ENCODE peak calls at places on chromosomes 3 and 15, in seven cellular contexts. A is anterior cingulate cortex, U is NCI-H524 treated with DMSO at 0.1 percent for 48 hours, J is testis, F is ecto neural progenitor cell, K is activated B cell treated with CpG ODN at 0.5 μM for 24 hours, B is AG08396. Y is an unnamed sample.

GRCh38 chr3:191492601-191493000 is 31.6 kb downstream of the PYDC2 start:
- DNase-seq in J (no peak), U (no peak), K (no peak), B (no peak), A (no peak), F (no peak), Y (no peak)

GRCh38 chr3:42778644-42779043 is 5.6 kb upstream of the CCDC13 start:
- DNase-seq in A (no peak), K (no peak), U (no peak), B (peak; percentile 85), J (peak; percentile 39), F (no peak), Y (no peak)

GRCh38 chr3:150333482-150333881 is 74.6 kb upstream of the TSC22D2 start:
- DNase-seq in F (no peak), B (no peak), K (no peak), U (no peak), A (no peak), J (no peak), Y (no peak)

GRCh38 chr3:172074578-172074977 is 35.2 kb downstream of the FNDC3B start:
- DNase-seq in J (no peak), F (no peak), A (no peak), B (no peak), U (no peak), K (no peak), Y (no peak)

GRCh38 chr15:73926191-73927002 is at the start of gene LOXL1:
- DNase-seq in J (peak; percentile 83), K (no peak), B (peak; percentile 94), F (peak; percentile 88), U (peak; percentile 41), A (peak; percentile 42), Y (peak; percentile 68)

GRCh38 chr15:41774062-41774872 is at the start of gene MAPKBP1:
- DNase-seq in B (peak; percentile 95), K (peak; percentile 98), A (peak; percentile 97), F (peak; percentile 99), U (peak; percentile 90), J (peak; percentile 98), Y (peak; percentile 96)

GRCh38 chr3:42735609-42736008 is 33.0 kb upstream of the HHATL start:
- DNase-seq in K (no peak), U (no peak), J (no peak), B (no peak), A (no peak), F (peak; percentile 32), Y (no peak)

GRCh38 chr3:111737712-111738097 is 121.4 kb upstream of the PHLDB2 start:
- DNase-seq in A (no peak), F (no peak), J (peak; percentile 69), K (no peak), B (peak; percentile 64), U (no peak), Y (peak; percentile 40)

GRCh38 chr3:10779293-10779805 is 36.7 kb upstream of the SLC6A11 start:
- DNase-seq in A (no peak), U (no peak), J (no peak), F (no peak), B (no peak), K (no peak), Y (no peak)

GRCh38 chr15:66364944-66365343 is 8.5 kb upstream of the TIPIN start:
- DNase-seq in B (no peak), K (no peak), U (no peak), A (no peak), F (no peak), J (no peak), Y (no peak)

GRCh38 chr3:152348436-152349177 is 79.9 kb downstream of the MBNL1 start:
- DNase-seq in B (no peak), U (no peak), J (no peak), F (no peak), A (no peak), K (no peak), Y (no peak)

GRCh38 chr3:168047190-168047795 is 48.4 kb downstream of the GOLIM4 start:
- DNase-seq in J (no peak), U (peak; percentile 90), B (peak; percentile 38), A (no peak), K (no peak), F (no peak), Y (peak; percentile 83)

GRCh38 chr3:194494951-194495374 is 8.2 kb upstream of the ATP13A3 start:
- DNase-seq in F (no peak), K (no peak), B (no peak), U (no peak), A (no peak), J (no peak), Y (no peak)

GRCh38 chr3:23992051-23992628 is 47.1 kb downstream of the NR1D2 start:
- DNase-seq in J (no peak), A (peak; percentile 68), K (no peak), U (peak; percentile 71), B (no peak), F (no peak), Y (no peak)

GRCh38 chr3:141845407-141846049 is 30.9 kb upstream of the ATP1B3 start:
- DNase-seq in A (no peak), B (no peak), U (no peak), F (peak; percentile 47), K (no peak), J (peak; percentile 33), Y (no peak)

GRCh38 chr3:5095879-5096278 is 26.2 kb upstream of the ARL8B start:
- DNase-seq in B (peak; percentile 28), J (peak; percentile 26), F (peak; percentile 73), U (no peak), A (no peak), K (no peak), Y (no peak)

GRCh38 chr3:143479727-143480126 is 360.2 kb downstream of the CHST2 start:
- DNase-seq in K (no peak), B (no peak), A (no peak), J (no peak), F (no peak), U (no peak), Y (no peak)

GRCh38 chr15:39504812-39505211 is 76.1 kb upstream of the THBS1 start:
- DNase-seq in F (no peak), B (peak; percentile 18), U (no peak), K (no peak), J (no peak), A (no peak), Y (no peak)

GRCh38 chr3:6504385-6504784 is 356.5 kb upstream of the GRM7 start:
- DNase-seq in U (no peak), A (no peak), K (no peak), J (no peak), F (no peak), B (no peak), Y (no peak)

GRCh38 chr3:40470706-40471105 is 6.2 kb upstream of the ZNF619 start:
- DNase-seq in J (no peak), F (no peak), K (no peak), B (no peak), A (no peak), U (no peak), Y (no peak)

GRCh38 chr3:155747286-155747685 is 2.4 kb upstream of the PLCH1 start:
- DNase-seq in J (no peak), A (no peak), U (no peak), B (no peak), K (no peak), F (no peak), Y (no peak)

GRCh38 chr3:16334909-16335308 is 69.9 kb downstream of the OXNAD1 start:
- DNase-seq in B (no peak), K (no peak), F (no peak), U (no peak), A (no peak), J (no peak), Y (no peak)

GRCh38 chr15:55434989-55435825 is 26.9 kb downstream of the PIERCE2 start:
- DNase-seq in B (peak; percentile 52), A (no peak), U (peak; percentile 59), J (no peak), F (no peak), K (no peak), Y (peak; percentile 51)

GRCh38 chr3:123618768-123619484 is 34.1 kb upstream of the HACD2 start:
- DNase-seq in F (no peak), U (no peak), J (peak; percentile 76), A (peak; percentile 55), B (no peak), K (no peak), Y (no peak)

GRCh38 chr3:143037867-143038266 is 36.5 kb downstream of the U2SURP start:
- DNase-seq in K (no peak), F (no peak), A (no peak), B (no peak), U (no peak), J (no peak), Y (no peak)

GRCh38 chr15:26891448-26891881 is 24.6 kb downstream of the GABRA5 start:
- DNase-seq in F (peak; percentile 88), J (peak; percentile 85), B (peak; percentile 75), A (peak; percentile 55), U (peak; percentile 24), K (no peak), Y (peak; percentile 45)

GRCh38 chr3:148466143-148466542 is 231.6 kb upstream of the AGTR1 start:
- DNase-seq in B (peak; percentile 11), J (no peak), F (no peak), U (no peak), K (no peak), A (no peak), Y (no peak)

GRCh38 chr3:185409957-185410356 is 47.0 kb downstream of the MAP3K13 start:
- DNase-seq in K (no peak), J (no peak), F (no peak), B (no peak), U (peak; percentile 33), A (no peak), Y (no peak)

GRCh38 chr3:62570888-62571287 is 197.5 kb upstream of the FEZF2 start:
- DNase-seq in B (no peak), A (no peak), F (no peak), K (no peak), U (no peak), J (no peak), Y (no peak)

GRCh38 chr3:25424238-25425013 is 3.6 kb upstream of the RARB start:
- DNase-seq in U (no peak), A (no peak), F (no peak), K (no peak), J (no peak), B (no peak), Y (no peak)

GRCh38 chr15:34708422-34708821 is 46.4 kb downstream of the GJD2 start:
- DNase-seq in K (no peak), A (no peak), U (peak; percentile 51), B (peak; percentile 48), J (peak; percentile 54), F (no peak), Y (peak; percentile 24)

GRCh38 chr15:75677601-75678323 is 30.1 kb downstream of the SNX33 start:
- DNase-seq in F (no peak), K (no peak), J (no peak), A (no peak), B (no peak), U (no peak), Y (no peak)

Y was measured in ACHN.